ENCODE peak calls at places on chromosomes 13 and 19, in ten cellular contexts. W is HFF-Myc; X is HS-5; T is pancreas; U is stimulated activated CD8-positive, alpha-beta memory T cell treated with anti-CD3 and anti-CD28 coated beads, Interleukin-4, amount 100 ng/mL, for 1 hour; Y is stomach; J is amygdala; Z is hepatic stellate cell; F is RPMI8226; M is NCI-H1105. I is an unnamed sample.

GRCh38 chr13:34941436-34941834 is 635 bp upstream of the NBEA start:
- DNase-seq in M (no peak), Y (no peak), X (no peak), W (no peak), F (no peak), U (no peak), T (no peak), Z (no peak), J (no peak), I (peak)

GRCh38 chr19:17302391-17303166 is 646 bp downstream of the ABHD8 start:
- DNase-seq in Z (no peak), F (peak), M (no peak), Y (no peak), W (no peak), U (no peak), J (peak), X (no peak), T (no peak), I (no peak)

GRCh38 chr19:43407416-43408005 is 7.2 kb upstream of the TEX101 start:
- DNase-seq in W (no peak), F (no peak), U (no peak), X (no peak), T (no peak), Y (no peak), J (no peak), Z (no peak), M (no peak), I (peak)

GRCh38 chr13:113947321-113948033 is 26.4 kb downstream of the C13orf46 start:
- DNase-seq in X (no peak), M (no peak), T (no peak), F (peak), W (no peak), J (peak), Y (peak), U (no peak), Z (peak), I (no peak)

GRCh38 chr13:75407998-75408397 is 74.0 kb downstream of the TBC1D4 start:
- DNase-seq in U (no peak), M (no peak), J (no peak), W (no peak), T (no peak), Z (no peak), X (no peak), Y (no peak), F (no peak), I (no peak)

GRCh38 chr13:110134801-110135200 is 172.2 kb downstream of the COL4A1 start:
- DNase-seq in U (no peak), M (no peak), X (no peak), T (no peak), F (no peak), Y (no peak), W (no peak), J (no peak), Z (peak), I (no peak)

GRCh38 chr19:42443944-42444398 is 1.2 kb upstream of the CXCL17 start:
- DNase-seq in W (no peak), T (no peak), J (no peak), Z (no peak), F (no peak), U (no peak), M (no peak), X (no peak), Y (peak), I (no peak)

GRCh38 chr19:14576363-14576762 is 4.5 kb upstream of the NDUFB7 start:
- DNase-seq in Y (no peak), J (no peak), U (no peak), T (no peak), F (no peak), X (no peak), M (no peak), Z (no peak), W (no peak), I (no peak)

I was measured in GM10248.